ENCODE peak calls at places on chromosomes 3 and 15, in ten cellular contexts. J is iris pigment epithelial cell, Z is hepatic stellate cell, S is anterior cingulate cortex, A is hypothalamus, N is LoVo, Y is tibial artery, E is cardiac muscle cell, B is activated T-cell treated with anti-CD3 and anti-CD28 coated beads for 1 hour, P is amniotic stem cell. Q is an unnamed sample.
A peak's percentile ranks its signal among the peaks of the same experiment; 100 is the strongest.

GRCh38 chr15:67382723-67383122 is 128.1 kb downstream of the IQCH start:
- DNase-seq in J (no peak), Z (no peak), S (no peak), A (no peak), N (no peak), Y (no peak), E (no peak), B (no peak), P (no peak), Q (no peak)

GRCh38 chr3:46867550-46867898 is 4.3 kb upstream of the MYL3 start:
- DNase-seq in J (no peak), Z (no peak), S (peak; percentile 60), A (peak; percentile 74), N (no peak), Y (peak; percentile 95), E (peak; percentile 88), B (no peak), P (no peak), Q (no peak)

GRCh38 chr3:122893754-122894668 is 99.1 kb downstream of the SLC49A4 start:
- DNase-seq in J (no peak), Z (no peak), S (no peak), A (no peak), N (peak; percentile 21), Y (no peak), E (no peak), B (no peak), P (no peak), Q (no peak)

GRCh38 chr15:31465083-31465955 is 138.7 kb downstream of the KLF13 start:
- DNase-seq in J (no peak), Z (no peak), S (no peak), A (no peak), N (peak; percentile 92), Y (peak; percentile 53), E (no peak), B (no peak), P (no peak), Q (no peak)

GRCh38 chr3:100399341-100400071 is 1.4 kb downstream of the TOMM70 start:
- DNase-seq in J (no peak), Z (no peak), S (no peak), A (no peak), N (no peak), Y (no peak), E (no peak), B (no peak), P (no peak), Q (no peak)

GRCh38 chr3:108472011-108472591 is 38.3 kb downstream of the MYH15 start:
- DNase-seq in J (peak; percentile 92), Z (peak; percentile 8), S (peak; percentile 4), A (no peak), N (peak; percentile 61), Y (no peak), E (peak; percentile 64), B (no peak), P (peak; percentile 72), Q (no peak)

GRCh38 chr15:74291101-74292071 is 55.3 kb downstream of the CCDC33 start:
- DNase-seq in J (peak; percentile 70), Z (peak; percentile 82), S (peak; percentile 50), A (peak; percentile 23), N (peak; percentile 78), Y (peak; percentile 80), E (peak; percentile 94), B (peak; percentile 49), P (peak; percentile 60), Q (peak; percentile 53)

GRCh38 chr3:182303169-182303568 is 490.1 kb upstream of the ATP11B start:
- DNase-seq in J (no peak), Z (no peak), S (peak; percentile 13), A (no peak), N (no peak), Y (no peak), E (no peak), B (no peak), P (no peak), Q (no peak)

GRCh38 chr3:157999246-157999645 is 107.0 kb downstream of the SHOX2 start:
- DNase-seq in J (peak; percentile 1), Z (no peak), S (no peak), A (no peak), N (no peak), Y (no peak), E (no peak), B (no peak), P (no peak), Q (no peak)

GRCh38 chr3:105365171-105365535 is 1.6 kb upstream of the ALCAM start:
- DNase-seq in J (peak; percentile 49), Z (no peak), S (no peak), A (no peak), N (peak; percentile 11), Y (no peak), E (peak; percentile 26), B (no peak), P (no peak), Q (no peak)

GRCh38 chr3:61442696-61443095 is 118.7 kb upstream of the PTPRG start:
- DNase-seq in J (no peak), Z (no peak), S (no peak), A (no peak), N (no peak), Y (no peak), E (peak; percentile 54), B (no peak), P (no peak), Q (no peak)

GRCh38 chr15:82540984-82541431 is 751 bp upstream of the RPS17 start:
- DNase-seq in J (peak; percentile 31), Z (peak; percentile 30), S (no peak), A (no peak), N (no peak), Y (no peak), E (peak; percentile 29), B (no peak), P (no peak), Q (no peak)

GRCh38 chr3:196108075-196108743 is 26.3 kb upstream of the TFRC start:
- DNase-seq in J (no peak), Z (no peak), S (no peak), A (no peak), N (no peak), Y (no peak), E (no peak), B (no peak), P (no peak), Q (no peak)

GRCh38 chr3:42115223-42115622 is 24.1 kb downstream of the TRAK1 start:
- DNase-seq in J (no peak), Z (no peak), S (no peak), A (no peak), N (no peak), Y (peak; percentile 57), E (no peak), B (no peak), P (no peak), Q (no peak)

GRCh38 chr15:58770519-58770856 is 614 bp upstream of the MINDY2 start:
- DNase-seq in J (peak; percentile 91), Z (peak; percentile 78), S (no peak), A (no peak), N (no peak), Y (no peak), E (peak; percentile 92), B (peak; percentile 11), P (no peak), Q (no peak)

GRCh38 chr3:197420115-197420514 is 121.7 kb upstream of the DLG1 start:
- DNase-seq in J (no peak), Z (no peak), S (no peak), A (no peak), N (no peak), Y (no peak), E (peak; percentile 47), B (no peak), P (no peak), Q (no peak)

GRCh38 chr3:167375478-167375877 is 4.6 kb downstream of the ZBBX start:
- DNase-seq in J (no peak), Z (no peak), S (no peak), A (no peak), N (no peak), Y (no peak), E (no peak), B (no peak), P (no peak), Q (no peak)

GRCh38 chr15:51947124-51947523 is 24.5 kb downstream of the LEO1 start:
- DNase-seq in J (peak; percentile 56), Z (no peak), S (no peak), A (no peak), N (no peak), Y (no peak), E (no peak), B (no peak), P (no peak), Q (no peak)

GRCh38 chr3:150870406-150870805 is 34.8 kb downstream of the MINDY4B start:
- DNase-seq in J (peak; percentile 71), Z (peak; percentile 38), S (no peak), A (no peak), N (no peak), Y (no peak), E (peak; percentile 56), B (no peak), P (peak; percentile 44), Q (no peak)

GRCh38 chr3:141913150-141913811 is 36.8 kb downstream of the ATP1B3 start:
- DNase-seq in J (peak; percentile 68), Z (peak; percentile 56), S (no peak), A (no peak), N (peak; percentile 47), Y (no peak), E (peak; percentile 79), B (peak; percentile 14), P (peak; percentile 14), Q (peak; percentile 6)

GRCh38 chr15:61033938-61034792 is 194.9 kb downstream of the RORA start:
- DNase-seq in J (no peak), Z (no peak), S (no peak), A (no peak), N (no peak), Y (no peak), E (no peak), B (no peak), P (no peak), Q (no peak)

GRCh38 chr15:64897345-64897985 is 14.2 kb upstream of the ANKDD1A start:
- DNase-seq in J (peak; percentile 79), Z (peak; percentile 81), S (no peak), A (no peak), N (peak; percentile 25), Y (peak; percentile 90), E (peak; percentile 76), B (no peak), P (peak; percentile 27), Q (no peak)

GRCh38 chr3:60423556-60423955 is 827.7 kb downstream of the FHIT start:
- DNase-seq in J (no peak), Z (no peak), S (no peak), A (no peak), N (no peak), Y (no peak), E (no peak), B (no peak), P (no peak), Q (no peak)

GRCh38 chr15:60740787-60741354 is 261.9 kb upstream of the ICE2 start:
- DNase-seq in J (peak; percentile 93), Z (no peak), S (no peak), A (no peak), N (no peak), Y (no peak), E (peak; percentile 67), B (no peak), P (no peak), Q (no peak)

GRCh38 chr3:147418352-147418751 is 9.2 kb downstream of the ZIC1 start:
- DNase-seq in J (no peak), Z (no peak), S (no peak), A (no peak), N (no peak), Y (no peak), E (no peak), B (no peak), P (no peak), Q (no peak)

GRCh38 chr3:175346573-175347356 is 487.6 kb downstream of the NAALADL2 start:
- DNase-seq in J (peak; percentile 97), Z (peak; percentile 16), S (no peak), A (no peak), N (peak; percentile 11), Y (peak; percentile 74), E (peak; percentile 96), B (no peak), P (peak; percentile 52), Q (no peak)

GRCh38 chr15:99076555-99077308 is 28.1 kb upstream of the SYNM start:
- DNase-seq in J (peak; percentile 75), Z (peak; percentile 63), S (peak; percentile 22), A (peak; percentile 12), N (peak; percentile 89), Y (peak; percentile 73), E (peak; percentile 88), B (peak; percentile 4), P (peak; percentile 65), Q (no peak)

GRCh38 chr3:194683431-194683830 is 2.3 kb upstream of the FAM43A start:
- DNase-seq in J (no peak), Z (no peak), S (no peak), A (no peak), N (no peak), Y (no peak), E (no peak), B (no peak), P (no peak), Q (no peak)

Q was measured in T-helper 9 cell.